ENCODE peak calls at places on chromosomes 11 and 22, in four cellular contexts. One of them, this sample, is unnamed.

GRCh38 chr11:10908215-10908990 is 50.5 kb upstream of the ZBED5 start:
- DNase-seq in esophagus muscularis mucosa: no peak
- DNase-seq in tibial nerve: no peak
- DNase-seq in mammary epithelial cell: peak
- DNase-seq in this sample: no peak

GRCh38 chr11:64884019-64884418 is 5.6 kb upstream of the EHD1 start:
- DNase-seq in esophagus muscularis mucosa: no peak
- DNase-seq in tibial nerve: no peak
- DNase-seq in mammary epithelial cell: no peak
- DNase-seq in this sample: no peak

GRCh38 chr11:100612766-100613165 is 74.3 kb upstream of the ARHGAP42 start:
- DNase-seq in esophagus muscularis mucosa: no peak
- DNase-seq in tibial nerve: no peak
- DNase-seq in mammary epithelial cell: no peak
- DNase-seq in this sample: no peak

GRCh38 chr11:57360991-57361390 is 20.0 kb downstream of the PRG3 start:
- DNase-seq in esophagus muscularis mucosa: no peak
- DNase-seq in tibial nerve: no peak
- DNase-seq in mammary epithelial cell: no peak
- DNase-seq in this sample: no peak

GRCh38 chr22:49930596-49931412 is 12.4 kb downstream of the CRELD2 start:
- DNase-seq in esophagus muscularis mucosa: no peak
- DNase-seq in tibial nerve: peak
- DNase-seq in mammary epithelial cell: peak
- DNase-seq in this sample: peak

GRCh38 chr11:8913961-8914660 is 3.1 kb downstream of the AKIP1 start:
- DNase-seq in esophagus muscularis mucosa: no peak
- DNase-seq in tibial nerve: no peak
- DNase-seq in mammary epithelial cell: peak
- DNase-seq in this sample: no peak

GRCh38 chr11:128890543-128891409 is at the start of gene KCNJ5:
- DNase-seq in esophagus muscularis mucosa: no peak
- DNase-seq in tibial nerve: no peak
- DNase-seq in mammary epithelial cell: peak
- DNase-seq in this sample: no peak

GRCh38 chr11:20634044-20634443 is 34.6 kb downstream of the SLC6A5 start:
- DNase-seq in esophagus muscularis mucosa: no peak
- DNase-seq in tibial nerve: no peak
- DNase-seq in mammary epithelial cell: no peak
- DNase-seq in this sample: no peak

GRCh38 chr22:39474351-39474991 is 17.7 kb downstream of the MGAT3 start:
- DNase-seq in esophagus muscularis mucosa: no peak
- DNase-seq in tibial nerve: no peak
- DNase-seq in mammary epithelial cell: no peak
- DNase-seq in this sample: no peak

GRCh38 chr11:26710489-26710888 is 11.4 kb downstream of the SLC5A12 start:
- DNase-seq in esophagus muscularis mucosa: no peak
- DNase-seq in tibial nerve: no peak
- DNase-seq in mammary epithelial cell: no peak
- DNase-seq in this sample: no peak

GRCh38 chr11:131463609-131464008 is 93.2 kb downstream of the NTM start:
- DNase-seq in esophagus muscularis mucosa: no peak
- DNase-seq in tibial nerve: no peak
- DNase-seq in mammary epithelial cell: no peak
- DNase-seq in this sample: no peak

GRCh38 chr11:72236774-72237111 is 7.2 kb downstream of the PHOX2A start:
- DNase-seq in esophagus muscularis mucosa: no peak
- DNase-seq in tibial nerve: no peak
- DNase-seq in mammary epithelial cell: no peak
- DNase-seq in this sample: no peak

GRCh38 chr22:20843501-20843900 is 15.1 kb downstream of the PI4KA start:
- DNase-seq in esophagus muscularis mucosa: no peak
- DNase-seq in tibial nerve: no peak
- DNase-seq in mammary epithelial cell: peak
- DNase-seq in this sample: no peak

GRCh38 chr11:14446701-14447169 is 52.9 kb downstream of the COPB1 start:
- DNase-seq in esophagus muscularis mucosa: no peak
- DNase-seq in tibial nerve: no peak
- DNase-seq in mammary epithelial cell: peak
- DNase-seq in this sample: no peak

GRCh38 chr22:37492428-37493344 is 6.5 kb upstream of the MFNG start:
- DNase-seq in esophagus muscularis mucosa: no peak
- DNase-seq in tibial nerve: peak
- DNase-seq in mammary epithelial cell: peak
- DNase-seq in this sample: no peak

GRCh38 chr22:44944891-44945600 is 64.8 kb downstream of the PHF21B start:
- DNase-seq in esophagus muscularis mucosa: no peak
- DNase-seq in tibial nerve: no peak
- DNase-seq in mammary epithelial cell: no peak
- DNase-seq in this sample: no peak

GRCh38 chr22:44942979-44943700 is 66.7 kb downstream of the PHF21B start:
- DNase-seq in esophagus muscularis mucosa: no peak
- DNase-seq in tibial nerve: no peak
- DNase-seq in mammary epithelial cell: no peak
- DNase-seq in this sample: no peak

GRCh38 chr22:44947846-44948245 is 62.0 kb downstream of the PHF21B start:
- DNase-seq in esophagus muscularis mucosa: no peak
- DNase-seq in tibial nerve: no peak
- DNase-seq in mammary epithelial cell: no peak
- DNase-seq in this sample: no peak

GRCh38 chr22:44943701-44944324 is 66.0 kb downstream of the PHF21B start:
- DNase-seq in esophagus muscularis mucosa: no peak
- DNase-seq in tibial nerve: no peak
- DNase-seq in mammary epithelial cell: no peak
- DNase-seq in this sample: no peak

DNA sequence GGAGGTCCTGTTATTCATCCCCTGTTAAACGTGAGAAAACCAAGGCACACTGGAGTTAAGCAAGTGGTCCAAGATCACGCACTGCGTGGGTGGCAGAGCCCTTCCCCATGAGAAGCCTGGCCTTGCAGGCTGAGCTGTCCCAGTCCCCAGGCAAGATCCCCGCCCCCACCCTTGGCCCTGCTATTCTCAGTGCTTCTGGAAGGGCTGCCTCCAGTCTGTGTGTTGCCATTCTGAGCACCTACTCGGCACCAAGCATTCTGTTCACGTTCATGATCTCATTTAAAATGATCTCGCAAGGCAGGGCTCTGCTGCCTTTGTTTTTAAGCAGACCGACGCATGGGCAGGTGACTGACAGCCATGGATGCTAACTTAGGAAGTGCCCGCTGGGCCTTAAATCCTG is 62.8 kb downstream of the PHF21B start:
- DNase-seq in esophagus muscularis mucosa: no peak
- DNase-seq in tibial nerve: no peak
- DNase-seq in mammary epithelial cell: no peak
- DNase-seq in this sample: no peak
- H3K27ac ChIP-seq in esophagus muscularis mucosa: no peak
- H3K27ac ChIP-seq in tibial nerve: no peak
- H3K27ac ChIP-seq in mammary epithelial cell: no peak
- H3K27ac ChIP-seq in this sample: no peak

GRCh38 chr11:12411395-12411794 is 34.0 kb downstream of the PARVA start:
- DNase-seq in esophagus muscularis mucosa: no peak
- DNase-seq in tibial nerve: no peak
- DNase-seq in mammary epithelial cell: no peak
- DNase-seq in this sample: no peak

GRCh38 chr11:12410006-12410728 is 32.8 kb downstream of the PARVA start:
- DNase-seq in esophagus muscularis mucosa: peak
- DNase-seq in tibial nerve: no peak
- DNase-seq in mammary epithelial cell: peak
- DNase-seq in this sample: no peak

GRCh38 chr11:12411806-12412727 is 34.7 kb downstream of the PARVA start:
- DNase-seq in esophagus muscularis mucosa: peak
- DNase-seq in tibial nerve: peak
- DNase-seq in mammary epithelial cell: peak
- DNase-seq in this sample: peak

GRCh38 chr11:12408156-12408770 is 30.9 kb downstream of the PARVA start:
- DNase-seq in esophagus muscularis mucosa: peak
- DNase-seq in tibial nerve: no peak
- DNase-seq in mammary epithelial cell: no peak
- DNase-seq in this sample: no peak

DNA sequence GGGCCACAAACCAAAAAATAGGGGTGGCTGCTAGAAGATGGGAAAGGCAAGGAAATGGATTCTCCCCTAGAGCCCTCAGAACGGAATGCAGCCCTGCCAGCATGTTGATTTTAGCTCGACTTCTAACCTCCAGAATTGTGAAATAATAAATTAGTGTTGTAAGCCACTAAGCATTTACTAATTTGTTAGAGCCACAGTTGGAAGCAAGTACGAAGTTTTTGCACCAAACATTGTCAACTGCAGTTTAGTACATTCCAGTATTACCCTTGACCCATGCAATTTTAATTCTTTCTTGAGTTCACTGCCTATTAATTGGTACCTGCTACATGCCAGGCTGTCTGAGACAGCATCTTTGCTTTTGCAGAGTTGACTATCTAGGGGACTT is 32.2 kb downstream of the PARVA start:
- DNase-seq in esophagus muscularis mucosa: peak
- DNase-seq in tibial nerve: no peak
- DNase-seq in mammary epithelial cell: no peak
- DNase-seq in this sample: no peak
- H3K27ac ChIP-seq in esophagus muscularis mucosa: peak
- H3K27ac ChIP-seq in tibial nerve: peak
- H3K27ac ChIP-seq in mammary epithelial cell: peak
- H3K27ac ChIP-seq in this sample: peak

GRCh38 chr11:70397983-70398833 is at the start of gene CTTN:
- DNase-seq in esophagus muscularis mucosa: no peak
- DNase-seq in tibial nerve: peak
- DNase-seq in mammary epithelial cell: peak
- DNase-seq in this sample: peak

GRCh38 chr11:70397336-70397982 is 870 bp upstream of the CTTN start:
- DNase-seq in esophagus muscularis mucosa: no peak
- DNase-seq in tibial nerve: no peak
- DNase-seq in mammary epithelial cell: no peak
- DNase-seq in this sample: no peak

GRCh38 chr11:70398834-70399680 is 728 bp downstream of the CTTN start:
- DNase-seq in esophagus muscularis mucosa: no peak
- DNase-seq in tibial nerve: no peak
- DNase-seq in mammary epithelial cell: no peak
- DNase-seq in this sample: peak

GRCh38 chr11:70400643-70401042 is 2.3 kb downstream of the CTTN start:
- DNase-seq in esophagus muscularis mucosa: no peak
- DNase-seq in tibial nerve: no peak
- DNase-seq in mammary epithelial cell: no peak
- DNase-seq in this sample: no peak

DNA sequence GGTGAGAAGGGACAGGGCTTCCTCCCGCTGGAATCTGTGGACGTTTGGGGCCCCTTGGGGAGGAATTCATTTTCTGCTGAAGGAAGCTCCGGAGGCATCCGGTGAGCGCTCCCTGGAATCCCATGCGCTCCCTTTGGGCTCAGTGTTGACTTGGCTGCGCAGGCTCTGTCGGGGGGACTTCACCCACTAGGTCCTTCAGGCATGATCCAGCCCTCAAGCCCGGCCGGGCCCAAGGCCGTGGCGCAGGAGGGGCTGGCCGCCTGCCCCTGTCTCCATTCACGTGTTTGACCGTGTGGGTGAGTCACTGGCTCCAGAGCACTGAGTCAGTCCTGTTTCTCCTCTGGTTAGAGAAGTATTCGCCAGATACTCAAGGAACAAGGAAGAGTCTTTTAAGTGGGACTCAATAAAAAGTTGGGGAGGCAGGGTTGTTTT is 1.4 kb downstream of the CTTN start:
- DNase-seq in esophagus muscularis mucosa: peak
- DNase-seq in tibial nerve: peak
- DNase-seq in mammary epithelial cell: peak
- DNase-seq in this sample: peak
- H3K27ac ChIP-seq in esophagus muscularis mucosa: peak
- H3K27ac ChIP-seq in tibial nerve: peak
- H3K27ac ChIP-seq in mammary epithelial cell: peak
- H3K27ac ChIP-seq in this sample: peak

GRCh38 chr11:116994195-116994594 is 104.0 kb downstream of the SIK3 start:
- DNase-seq in esophagus muscularis mucosa: no peak
- DNase-seq in tibial nerve: no peak
- DNase-seq in mammary epithelial cell: no peak
- DNase-seq in this sample: no peak
- H3K27ac ChIP-seq in esophagus muscularis mucosa: no peak
- H3K27ac ChIP-seq in tibial nerve: peak
- H3K27ac ChIP-seq in mammary epithelial cell: no peak
- H3K27ac ChIP-seq in this sample: no peak

GRCh38 chr11:45093761-45094455 is 52.5 kb upstream of the PRDM11 start:
- DNase-seq in esophagus muscularis mucosa: no peak
- DNase-seq in tibial nerve: no peak
- DNase-seq in mammary epithelial cell: no peak
- DNase-seq in this sample: no peak
- H3K27ac ChIP-seq in esophagus muscularis mucosa: no peak
- H3K27ac ChIP-seq in tibial nerve: no peak
- H3K27ac ChIP-seq in mammary epithelial cell: no peak
- H3K27ac ChIP-seq in this sample: no peak

DNA sequence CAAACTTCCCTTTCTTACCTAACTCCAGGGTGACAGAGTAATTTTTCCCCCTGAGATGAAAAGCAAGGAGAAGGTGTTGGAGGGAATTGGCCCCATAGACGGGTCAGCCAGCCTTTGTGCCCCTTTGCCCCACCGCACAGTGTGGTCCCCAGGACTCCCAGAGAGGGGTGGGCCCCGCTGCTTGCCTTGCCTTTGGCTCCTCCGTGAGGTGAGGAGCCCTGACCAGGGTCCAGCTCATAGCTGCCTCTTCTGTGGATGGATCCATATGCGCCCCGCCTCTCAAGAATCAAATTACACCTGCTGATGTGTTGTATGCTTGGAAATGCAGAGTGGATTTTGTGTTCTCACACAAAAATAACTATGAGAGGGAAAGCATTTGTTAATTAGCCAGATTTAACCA is 27.1 kb upstream of the SORL1-AS1 start:
- DNase-seq in esophagus muscularis mucosa: no peak
- DNase-seq in tibial nerve: no peak
- DNase-seq in mammary epithelial cell: no peak
- DNase-seq in this sample: no peak
- H3K27ac ChIP-seq in esophagus muscularis mucosa: no peak
- H3K27ac ChIP-seq in tibial nerve: no peak
- H3K27ac ChIP-seq in mammary epithelial cell: no peak
- H3K27ac ChIP-seq in this sample: no peak